ENCODE peak calls at places on chromosomes 12 and 14, in six cellular contexts. M, P, Y, H, D and R are unnamed samples.

GRCh38 chr12:75975692-75976091 is 55.9 kb downstream of the PHLDA1 start:
- DNase-seq in M (no peak), P (no peak), Y (no peak), H (no peak), D (no peak), R (no peak)

GRCh38 chr12:82757059-82757458 is 70.4 kb downstream of the TMTC2 start:
- DNase-seq in M (no peak), P (no peak), Y (no peak), H (no peak), D (no peak), R (no peak)

GRCh38 chr12:79547735-79548347 is 142.9 kb downstream of the PAWR start:
- DNase-seq in M (no peak), P (peak), Y (no peak), H (no peak), D (peak), R (peak)

GRCh38 chr14:53055003-53055402 is 98.1 kb downstream of the DDHD1 start:
- DNase-seq in M (no peak), P (peak), Y (no peak), H (no peak), D (peak), R (peak)

GRCh38 chr14:71086571-71086970 is 179.3 kb downstream of the PCNX1 start:
- DNase-seq in M (no peak), P (no peak), Y (no peak), H (no peak), D (no peak), R (no peak)

GRCh38 chr14:105092124-105092911 is 27.1 kb upstream of the GPR132 start:
- DNase-seq in M (no peak), P (peak), Y (no peak), H (no peak), D (no peak), R (peak)

GRCh38 chr14:55500219-55500701 is 59.8 kb upstream of the TBPL2 start:
- DNase-seq in M (no peak), P (no peak), Y (no peak), H (no peak), D (no peak), R (no peak)

GRCh38 chr12:45243963-45244362 is 28.1 kb downstream of the ANO6 start:
- DNase-seq in M (no peak), P (no peak), Y (no peak), H (no peak), D (no peak), R (no peak)

GRCh38 chr14:100645986-100646314 is 58.7 kb upstream of the BEGAIN start:
- DNase-seq in M (no peak), P (no peak), Y (no peak), H (no peak), D (no peak), R (no peak)